ENCODE peak calls at places on chromosomes 7 and 10, in six cellular contexts. One of them, this sample, is unnamed.

GRCh38 chr7:101546308-101546936 is 82.7 kb downstream of the MYL10 start:
- DNase-seq in stimulated activated CD4-positive, alpha-beta T cell treated with anti-CD3 and anti-CD28 coated beads, Interleukin-15, amount 100 ng/mL, for 48 hours: no peak
- DNase-seq in GOT3: no peak
- DNase-seq in hippocampal formation: no peak
- DNase-seq in amniotic stem cell: no peak
- DNase-seq in ecto neural progenitor cell: no peak
- DNase-seq in this sample: no peak

GRCh38 chr7:73606801-73607691 is 17.3 kb downstream of the MLXIPL start:
- DNase-seq in stimulated activated CD4-positive, alpha-beta T cell treated with anti-CD3 and anti-CD28 coated beads, Interleukin-15, amount 100 ng/mL, for 48 hours: peak; percentile 47
- DNase-seq in GOT3: no peak
- DNase-seq in hippocampal formation: no peak
- DNase-seq in amniotic stem cell: no peak
- DNase-seq in ecto neural progenitor cell: peak; percentile 91
- DNase-seq in this sample: peak; percentile 85

GRCh38 chr7:98034044-98035035 is 44.3 kb upstream of the OCM2 start:
- DNase-seq in stimulated activated CD4-positive, alpha-beta T cell treated with anti-CD3 and anti-CD28 coated beads, Interleukin-15, amount 100 ng/mL, for 48 hours: no peak
- DNase-seq in GOT3: no peak
- DNase-seq in hippocampal formation: no peak
- DNase-seq in amniotic stem cell: no peak
- DNase-seq in ecto neural progenitor cell: no peak
- DNase-seq in this sample: no peak

GRCh38 chr10:52542891-52543290 is 228.8 kb downstream of the DKK1 start:
- DNase-seq in stimulated activated CD4-positive, alpha-beta T cell treated with anti-CD3 and anti-CD28 coated beads, Interleukin-15, amount 100 ng/mL, for 48 hours: no peak
- DNase-seq in GOT3: no peak
- DNase-seq in hippocampal formation: no peak
- DNase-seq in amniotic stem cell: no peak
- DNase-seq in ecto neural progenitor cell: no peak
- DNase-seq in this sample: no peak

GRCh38 chr10:14723052-14723689 is 51.5 kb downstream of the FAM107B start:
- DNase-seq in stimulated activated CD4-positive, alpha-beta T cell treated with anti-CD3 and anti-CD28 coated beads, Interleukin-15, amount 100 ng/mL, for 48 hours: no peak
- DNase-seq in GOT3: no peak
- DNase-seq in hippocampal formation: no peak
- DNase-seq in amniotic stem cell: no peak
- DNase-seq in ecto neural progenitor cell: no peak
- DNase-seq in this sample: no peak

GRCh38 chr7:140541176-140541512 is 61.8 kb upstream of the MKRN1 start:
- DNase-seq in stimulated activated CD4-positive, alpha-beta T cell treated with anti-CD3 and anti-CD28 coated beads, Interleukin-15, amount 100 ng/mL, for 48 hours: no peak
- DNase-seq in GOT3: no peak
- DNase-seq in hippocampal formation: no peak
- DNase-seq in amniotic stem cell: no peak
- DNase-seq in ecto neural progenitor cell: no peak
- DNase-seq in this sample: no peak

GRCh38 chr10:113890769-113891168 is 36.3 kb downstream of the NHLRC2 start:
- DNase-seq in stimulated activated CD4-positive, alpha-beta T cell treated with anti-CD3 and anti-CD28 coated beads, Interleukin-15, amount 100 ng/mL, for 48 hours: no peak
- DNase-seq in GOT3: no peak
- DNase-seq in hippocampal formation: no peak
- DNase-seq in amniotic stem cell: no peak
- DNase-seq in ecto neural progenitor cell: no peak
- DNase-seq in this sample: no peak

GRCh38 chr7:134462337-134462925 is 3.5 kb upstream of the AKR1B1 start:
- DNase-seq in stimulated activated CD4-positive, alpha-beta T cell treated with anti-CD3 and anti-CD28 coated beads, Interleukin-15, amount 100 ng/mL, for 48 hours: no peak
- DNase-seq in GOT3: no peak
- DNase-seq in hippocampal formation: no peak
- DNase-seq in amniotic stem cell: peak; percentile 32
- DNase-seq in ecto neural progenitor cell: no peak
- DNase-seq in this sample: no peak

GRCh38 chr7:155918720-155919399 is 106.6 kb upstream of the SHH start:
- DNase-seq in stimulated activated CD4-positive, alpha-beta T cell treated with anti-CD3 and anti-CD28 coated beads, Interleukin-15, amount 100 ng/mL, for 48 hours: no peak
- DNase-seq in GOT3: peak; percentile 66
- DNase-seq in hippocampal formation: no peak
- DNase-seq in amniotic stem cell: no peak
- DNase-seq in ecto neural progenitor cell: no peak
- DNase-seq in this sample: no peak

GRCh38 chr7:105821527-105821926 is 54.9 kb downstream of the ATXN7L1 start:
- DNase-seq in stimulated activated CD4-positive, alpha-beta T cell treated with anti-CD3 and anti-CD28 coated beads, Interleukin-15, amount 100 ng/mL, for 48 hours: no peak
- DNase-seq in GOT3: no peak
- DNase-seq in hippocampal formation: no peak
- DNase-seq in amniotic stem cell: no peak
- DNase-seq in ecto neural progenitor cell: no peak
- DNase-seq in this sample: no peak

GRCh38 chr7:1697499-1698125 is 27.5 kb downstream of the ELFN1 start:
- DNase-seq in stimulated activated CD4-positive, alpha-beta T cell treated with anti-CD3 and anti-CD28 coated beads, Interleukin-15, amount 100 ng/mL, for 48 hours: no peak
- DNase-seq in GOT3: no peak
- DNase-seq in hippocampal formation: no peak
- DNase-seq in amniotic stem cell: no peak
- DNase-seq in ecto neural progenitor cell: peak; percentile 40
- DNase-seq in this sample: peak; percentile 18

GRCh38 chr7:129218514-129219036 is 6.3 kb upstream of the AHCYL2 start:
- DNase-seq in stimulated activated CD4-positive, alpha-beta T cell treated with anti-CD3 and anti-CD28 coated beads, Interleukin-15, amount 100 ng/mL, for 48 hours: peak; percentile 72
- DNase-seq in GOT3: peak; percentile 11
- DNase-seq in hippocampal formation: peak; percentile 78
- DNase-seq in amniotic stem cell: peak; percentile 47
- DNase-seq in ecto neural progenitor cell: peak; percentile 88
- DNase-seq in this sample: peak; percentile 82

GRCh38 chr10:69345402-69345801 is 67.1 kb downstream of the HK1 start:
- DNase-seq in stimulated activated CD4-positive, alpha-beta T cell treated with anti-CD3 and anti-CD28 coated beads, Interleukin-15, amount 100 ng/mL, for 48 hours: no peak
- DNase-seq in GOT3: no peak
- DNase-seq in hippocampal formation: no peak
- DNase-seq in amniotic stem cell: no peak
- DNase-seq in ecto neural progenitor cell: no peak
- DNase-seq in this sample: no peak

GRCh38 chr10:98101366-98101765 is 33.1 kb upstream of the R3HCC1L start:
- DNase-seq in stimulated activated CD4-positive, alpha-beta T cell treated with anti-CD3 and anti-CD28 coated beads, Interleukin-15, amount 100 ng/mL, for 48 hours: no peak
- DNase-seq in GOT3: no peak
- DNase-seq in hippocampal formation: no peak
- DNase-seq in amniotic stem cell: no peak
- DNase-seq in ecto neural progenitor cell: no peak
- DNase-seq in this sample: no peak

GRCh38 chr10:50990568-50991495 is 83.5 kb upstream of the PRKG1 start:
- DNase-seq in stimulated activated CD4-positive, alpha-beta T cell treated with anti-CD3 and anti-CD28 coated beads, Interleukin-15, amount 100 ng/mL, for 48 hours: no peak
- DNase-seq in GOT3: no peak
- DNase-seq in hippocampal formation: no peak
- DNase-seq in amniotic stem cell: peak; percentile 43
- DNase-seq in ecto neural progenitor cell: peak; percentile 70
- DNase-seq in this sample: no peak

GRCh38 chr7:157501576-157501975 is 164.8 kb downstream of the DNAJB6 start:
- DNase-seq in stimulated activated CD4-positive, alpha-beta T cell treated with anti-CD3 and anti-CD28 coated beads, Interleukin-15, amount 100 ng/mL, for 48 hours: no peak
- DNase-seq in GOT3: no peak
- DNase-seq in hippocampal formation: no peak
- DNase-seq in amniotic stem cell: no peak
- DNase-seq in ecto neural progenitor cell: no peak
- DNase-seq in this sample: no peak

GRCh38 chr7:47190462-47190861 is 391.4 kb downstream of the TNS3 start:
- DNase-seq in stimulated activated CD4-positive, alpha-beta T cell treated with anti-CD3 and anti-CD28 coated beads, Interleukin-15, amount 100 ng/mL, for 48 hours: no peak
- DNase-seq in GOT3: no peak
- DNase-seq in hippocampal formation: no peak
- DNase-seq in amniotic stem cell: no peak
- DNase-seq in ecto neural progenitor cell: no peak
- DNase-seq in this sample: no peak

GRCh38 chr7:125876436-125876835 is 946.8 kb upstream of the POT1 start:
- DNase-seq in stimulated activated CD4-positive, alpha-beta T cell treated with anti-CD3 and anti-CD28 coated beads, Interleukin-15, amount 100 ng/mL, for 48 hours: no peak
- DNase-seq in GOT3: no peak
- DNase-seq in hippocampal formation: no peak
- DNase-seq in amniotic stem cell: no peak
- DNase-seq in ecto neural progenitor cell: no peak
- DNase-seq in this sample: no peak

GRCh38 chr10:66925896-66926719 is at the start of gene LRRTM3:
- DNase-seq in stimulated activated CD4-positive, alpha-beta T cell treated with anti-CD3 and anti-CD28 coated beads, Interleukin-15, amount 100 ng/mL, for 48 hours: peak; percentile 3
- DNase-seq in GOT3: no peak
- DNase-seq in hippocampal formation: peak; percentile 93
- DNase-seq in amniotic stem cell: peak; percentile 53
- DNase-seq in ecto neural progenitor cell: peak; percentile 63
- DNase-seq in this sample: no peak

GRCh38 chr10:91768123-91768522 is 30.1 kb upstream of the TNKS2 start:
- DNase-seq in stimulated activated CD4-positive, alpha-beta T cell treated with anti-CD3 and anti-CD28 coated beads, Interleukin-15, amount 100 ng/mL, for 48 hours: no peak
- DNase-seq in GOT3: no peak
- DNase-seq in hippocampal formation: no peak
- DNase-seq in amniotic stem cell: no peak
- DNase-seq in ecto neural progenitor cell: no peak
- DNase-seq in this sample: no peak

GRCh38 chr10:103692421-103693069 is 162.8 kb downstream of the SH3PXD2A start:
- DNase-seq in stimulated activated CD4-positive, alpha-beta T cell treated with anti-CD3 and anti-CD28 coated beads, Interleukin-15, amount 100 ng/mL, for 48 hours: peak; percentile 27
- DNase-seq in GOT3: no peak
- DNase-seq in hippocampal formation: no peak
- DNase-seq in amniotic stem cell: no peak
- DNase-seq in ecto neural progenitor cell: peak; percentile 66
- DNase-seq in this sample: no peak

GRCh38 chr10:30813872-30814471 is 184.4 kb upstream of the LYZL2 start:
- DNase-seq in stimulated activated CD4-positive, alpha-beta T cell treated with anti-CD3 and anti-CD28 coated beads, Interleukin-15, amount 100 ng/mL, for 48 hours: no peak
- DNase-seq in GOT3: no peak
- DNase-seq in hippocampal formation: no peak
- DNase-seq in amniotic stem cell: no peak
- DNase-seq in ecto neural progenitor cell: no peak
- DNase-seq in this sample: no peak

GRCh38 chr7:84372712-84373111 is 178.1 kb upstream of the SEMA3A start:
- DNase-seq in stimulated activated CD4-positive, alpha-beta T cell treated with anti-CD3 and anti-CD28 coated beads, Interleukin-15, amount 100 ng/mL, for 48 hours: no peak
- DNase-seq in GOT3: no peak
- DNase-seq in hippocampal formation: no peak
- DNase-seq in amniotic stem cell: no peak
- DNase-seq in ecto neural progenitor cell: no peak
- DNase-seq in this sample: no peak

This sample was measured in type B pancreatic cell.